ENCODE peak calls at places on chromosomes 12 and 14, in five cellular contexts. X, P, Y, E and Q are unnamed samples.

GRCh38 chr14:100818221-100818699 is 7.7 kb upstream of the MEG3 start:
- DNase-seq in X (no peak), P (peak; percentile 51), Y (no peak), E (no peak), Q (no peak)

GRCh38 chr12:65510584-65511050 is 232.1 kb downstream of the MSRB3 start:
- DNase-seq in X (no peak), P (peak; percentile 89), Y (no peak), E (no peak), Q (peak; percentile 69)

GRCh38 chr12:68792952-68793351 is 15.0 kb upstream of the MDM2 start:
- DNase-seq in X (peak; percentile 67), P (peak; percentile 76), Y (no peak), E (peak; percentile 69), Q (peak; percentile 65)

GRCh38 chr14:65838565-65838964 is 426.0 kb downstream of the FUT8 start:
- DNase-seq in X (no peak), P (no peak), Y (no peak), E (no peak), Q (no peak)

GRCh38 chr14:21264025-21264801 is 5.0 kb downstream of the HNRNPC start:
- DNase-seq in X (no peak), P (no peak), Y (peak; percentile 42), E (no peak), Q (no peak)

GRCh38 chr12:69239922-69240624 is 704 bp downstream of the CPSF6 start:
- DNase-seq in X (peak; percentile 45), P (peak; percentile 85), Y (no peak), E (peak; percentile 74), Q (peak; percentile 66)

GRCh38 chr14:72665259-72665658 is 228.6 kb downstream of the DPF3 start:
- DNase-seq in X (no peak), P (no peak), Y (peak; percentile 96), E (no peak), Q (no peak)

GRCh38 chr14:90281261-90281660 is 24.9 kb downstream of the PSMC1 start:
- DNase-seq in X (no peak), P (no peak), Y (peak; percentile 49), E (no peak), Q (no peak)

GRCh38 chr12:76943004-76943403 is 64.2 kb upstream of the CSRP2 start:
- DNase-seq in X (no peak), P (no peak), Y (no peak), E (no peak), Q (no peak)

GRCh38 chr12:48219635-48220034 is 16.5 kb upstream of the OR10AD1 start:
- DNase-seq in X (no peak), P (no peak), Y (no peak), E (no peak), Q (no peak)

GRCh38 chr14:99174920-99175319 is 97.1 kb downstream of the BCL11B start:
- DNase-seq in X (no peak), P (peak; percentile 49), Y (no peak), E (no peak), Q (no peak)

GRCh38 chr14:37139710-37140109 is 32.7 kb downstream of the SLC25A21 start:
- DNase-seq in X (no peak), P (no peak), Y (no peak), E (no peak), Q (no peak)

GRCh38 chr12:105698047-105698446 is 367.6 kb downstream of the C12orf75 start:
- DNase-seq in X (no peak), P (peak; percentile 90), Y (no peak), E (no peak), Q (peak; percentile 72)

GRCh38 chr12:10305411-10305810 is 2.3 kb upstream of the KLRD1 start:
- DNase-seq in X (no peak), P (no peak), Y (no peak), E (no peak), Q (no peak)

GRCh38 chr14:90495357-90496276 is 98.8 kb downstream of the CALM1 start:
- DNase-seq in X (peak; percentile 90), P (peak; percentile 94), Y (no peak), E (peak; percentile 25), Q (peak; percentile 90)

GRCh38 chr14:73491256-73491976 is 683 bp downstream of the RIOX1 start:
- DNase-seq in X (peak; percentile 92), P (peak; percentile 85), Y (no peak), E (peak; percentile 77), Q (peak; percentile 61)

GRCh38 chr12:41034686-41035085 is 153.4 kb upstream of the PDZRN4 start:
- DNase-seq in X (no peak), P (no peak), Y (no peak), E (no peak), Q (no peak)

GRCh38 chr12:68495666-68496065 is 115.0 kb upstream of the RAP1B start:
- DNase-seq in X (no peak), P (no peak), Y (peak; percentile 80), E (no peak), Q (no peak)

GRCh38 chr12:39605996-39606395 is 13.6 kb downstream of the ABCD2 start:
- DNase-seq in X (no peak), P (no peak), Y (no peak), E (no peak), Q (peak; percentile 62)

GRCh38 chr14:106877527-106877926 is 1351.1 kb downstream of the TMEM121 start:
- DNase-seq in X (no peak), P (no peak), Y (no peak), E (no peak), Q (no peak)

GRCh38 chr14:77653473-77653872 is 37.0 kb upstream of the SPTLC2 start:
- DNase-seq in X (no peak), P (peak; percentile 82), Y (no peak), E (peak; percentile 59), Q (peak; percentile 24)

GRCh38 chr12:100656806-100657205 is 83.3 kb downstream of the GAS2L3 start:
- DNase-seq in X (no peak), P (no peak), Y (no peak), E (no peak), Q (no peak)

GRCh38 chr14:61108742-61109141 is 127.7 kb downstream of the SLC38A6 start:
- DNase-seq in X (no peak), P (no peak), Y (no peak), E (no peak), Q (no peak)

GRCh38 chr12:108857158-108857407 is 300 bp downstream of the SSH1 start:
- DNase-seq in X (no peak), P (no peak), Y (no peak), E (no peak), Q (no peak)

GRCh38 chr12:79690156-79690605 is 583 bp downstream of the PAWR start:
- DNase-seq in X (peak; percentile 57), P (no peak), Y (no peak), E (no peak), Q (no peak)

GRCh38 chr14:105974902-105975301 is 448.5 kb downstream of the TMEM121 start:
- DNase-seq in X (no peak), P (no peak), Y (no peak), E (no peak), Q (peak; percentile 0)

GRCh38 chr12:15732341-15733061 is 56.7 kb downstream of the EPS8 start:
- DNase-seq in X (no peak), P (no peak), Y (no peak), E (no peak), Q (no peak)

GRCh38 chr14:63840981-63841380 is 11.8 kb upstream of the SYNE2 start:
- DNase-seq in X (no peak), P (peak; percentile 65), Y (no peak), E (peak; percentile 24), Q (peak; percentile 18)

GRCh38 chr14:77043177-77043983 is 14.9 kb upstream of the IRF2BPL start:
- DNase-seq in X (no peak), P (peak; percentile 84), Y (peak; percentile 90), E (no peak), Q (no peak)

GRCh38 chr12:1212529-1212928 is 221.5 kb downstream of the ERC1 start:
- DNase-seq in X (no peak), P (peak; percentile 66), Y (no peak), E (peak; percentile 32), Q (peak; percentile 16)

GRCh38 chr14:22303589-22304195 is 285.3 kb downstream of the DAD1 start:
- DNase-seq in X (no peak), P (no peak), Y (no peak), E (no peak), Q (no peak)